ENCODE peak calls at places on chromosomes 4 and X, in ten cellular contexts. K is IMR-90, V is K562, I is prostate gland, W is body of pancreas, N is Peyer's patch, A is uterus, B is right lobe of liver, Y is tibial nerve, S is heart left ventricle. U is an unnamed sample.

GRCh38 chr4:185182196-185182595 is 21.6 kb downstream of the CFAP97 start:
- DNase-seq in B (no peak), S (no peak), I (no peak), A (no peak), K (no peak), V (no peak), W (no peak), N (no peak), Y (no peak), U (no peak)

GRCh38 chrX:48468247-48468671 is 1.8 kb downstream of the SLC38A5 start:
- DNase-seq in W (peak; percentile 76), Y (no peak), B (no peak), N (peak; percentile 32), I (no peak), A (no peak), S (no peak), K (no peak), V (peak; percentile 83), U (peak; percentile 66)

GRCh38 chr4:7625073-7625472 is 190.3 kb upstream of the PSAPL1 start:
- DNase-seq in K (peak; percentile 49), S (no peak), V (no peak), W (no peak), N (no peak), I (no peak), A (no peak), Y (no peak), B (no peak), U (no peak)

GRCh38 chrX:7062276-7062675 is 85.2 kb upstream of the STS start:
- DNase-seq in K (peak; percentile 66), I (no peak), S (no peak), W (no peak), V (peak; percentile 4), Y (no peak), A (no peak), N (no peak), B (no peak), U (no peak)

GRCh38 chrX:75784689-75785491 is at the start of gene MAGEE2:
- DNase-seq in B (no peak), I (no peak), V (no peak), N (no peak), S (no peak), Y (no peak), W (peak; percentile 40), A (peak; percentile 21), K (no peak), U (no peak)

GRCh38 chrX:133698298-133698697 is 283.0 kb upstream of the GPC4 start:
- DNase-seq in V (no peak), S (no peak), Y (no peak), W (no peak), N (no peak), A (no peak), B (no peak), I (no peak), K (peak; percentile 28), U (no peak)

GRCh38 chr4:41057456-41057855 is 156.9 kb downstream of the APBB2 start:
- DNase-seq in N (no peak), S (no peak), V (no peak), I (no peak), W (no peak), A (no peak), K (peak; percentile 49), B (no peak), Y (peak; percentile 61), U (no peak)

GRCh38 chr4:188596027-188596426 is 456.8 kb downstream of the TRIML1 start:
- DNase-seq in Y (no peak), S (no peak), N (no peak), K (peak; percentile 44), W (no peak), V (no peak), A (no peak), B (no peak), I (no peak), U (no peak)

GRCh38 chr4:10298681-10299080 is 158.5 kb downstream of the ZNF518B start:
- DNase-seq in K (no peak), B (no peak), W (no peak), S (no peak), I (no peak), Y (no peak), V (no peak), A (no peak), N (no peak), U (no peak)

GRCh38 chrX:30971761-30972603 is 82.9 kb upstream of the TAB3 start:
- DNase-seq in A (no peak), I (peak; percentile 4), Y (no peak), N (no peak), S (no peak), K (peak; percentile 45), B (peak; percentile 44), V (peak; percentile 51), W (peak; percentile 46), U (no peak)

GRCh38 chrX:122868626-122869025 is 315.5 kb upstream of the GRIA3 start:
- DNase-seq in Y (no peak), K (no peak), V (no peak), I (no peak), W (no peak), B (no peak), S (no peak), A (no peak), N (no peak), U (no peak)

GRCh38 chrX:104864296-104864695 is 298.3 kb downstream of the IL1RAPL2 start:
- DNase-seq in A (no peak), Y (no peak), K (no peak), N (no peak), V (no peak), B (no peak), S (no peak), W (no peak), I (no peak), U (no peak)

GRCh38 chr4:182533948-182534347 is 290.7 kb downstream of the TENM3 start:
- DNase-seq in Y (no peak), K (peak; percentile 74), B (no peak), I (no peak), N (no peak), S (no peak), V (no peak), A (no peak), W (no peak), U (no peak)

GRCh38 chr4:148444296-148445070 is 2.3 kb upstream of the NR3C2 start:
- DNase-seq in Y (no peak), N (peak; percentile 43), A (peak; percentile 38), B (peak; percentile 58), I (peak; percentile 6), V (no peak), W (peak; percentile 53), S (peak; percentile 47), K (no peak), U (peak; percentile 71)

DNA sequence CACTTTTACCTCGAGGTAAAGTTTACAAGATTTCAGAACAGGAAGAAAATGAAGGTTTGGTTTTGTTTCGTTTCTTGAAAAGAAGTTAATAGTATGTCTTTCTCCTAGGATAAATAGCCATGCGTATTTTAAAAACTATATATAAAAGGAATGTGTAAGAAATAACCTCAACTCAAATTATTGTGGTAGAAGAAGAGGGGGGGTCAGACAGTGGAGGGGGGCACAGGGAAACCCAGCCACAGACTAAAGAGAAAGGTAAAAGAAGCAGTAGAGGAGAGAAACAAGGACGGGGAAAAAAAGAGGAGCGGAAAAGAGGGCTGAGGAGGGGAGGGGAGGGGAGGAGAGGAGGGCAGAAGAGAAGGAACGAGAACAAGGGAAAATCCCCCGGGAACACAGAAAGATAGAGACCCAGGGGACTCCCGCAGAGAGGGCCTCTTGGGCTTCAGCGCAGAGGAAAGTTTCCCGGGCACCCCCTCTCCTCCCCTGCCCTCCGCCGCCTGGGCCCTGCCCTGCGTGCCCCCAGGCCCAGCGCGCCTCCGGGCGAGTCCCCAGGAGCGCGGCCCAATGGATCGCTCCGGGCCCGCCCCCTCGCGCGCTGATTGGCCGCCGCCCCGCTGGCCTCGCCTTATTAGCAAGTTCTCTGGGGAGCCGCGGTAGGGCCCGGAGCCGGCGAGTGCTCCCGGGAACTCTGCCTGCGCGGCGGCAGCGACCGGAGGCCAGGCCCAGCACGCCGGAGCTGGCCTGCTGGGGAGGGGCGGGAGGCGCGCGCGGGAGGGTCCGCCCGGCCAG is at the start of gene MSX1:
- DNase-seq in N (peak; percentile 40), W (peak; percentile 92), V (peak; percentile 91), S (peak; percentile 92), A (peak; percentile 92), B (peak; percentile 88), K (peak; percentile 75), I (peak; percentile 84), Y (peak; percentile 75), U (peak; percentile 90)
- TF ChIP-seq POLR2A in N (no peak), W (peak; percentile 35), V (peak; percentile 54), S (peak; percentile 94), A (peak; percentile 98), B (peak; percentile 82), K (peak; percentile 94), I (peak; percentile 82), Y (no peak), U (no peak)

DNA sequence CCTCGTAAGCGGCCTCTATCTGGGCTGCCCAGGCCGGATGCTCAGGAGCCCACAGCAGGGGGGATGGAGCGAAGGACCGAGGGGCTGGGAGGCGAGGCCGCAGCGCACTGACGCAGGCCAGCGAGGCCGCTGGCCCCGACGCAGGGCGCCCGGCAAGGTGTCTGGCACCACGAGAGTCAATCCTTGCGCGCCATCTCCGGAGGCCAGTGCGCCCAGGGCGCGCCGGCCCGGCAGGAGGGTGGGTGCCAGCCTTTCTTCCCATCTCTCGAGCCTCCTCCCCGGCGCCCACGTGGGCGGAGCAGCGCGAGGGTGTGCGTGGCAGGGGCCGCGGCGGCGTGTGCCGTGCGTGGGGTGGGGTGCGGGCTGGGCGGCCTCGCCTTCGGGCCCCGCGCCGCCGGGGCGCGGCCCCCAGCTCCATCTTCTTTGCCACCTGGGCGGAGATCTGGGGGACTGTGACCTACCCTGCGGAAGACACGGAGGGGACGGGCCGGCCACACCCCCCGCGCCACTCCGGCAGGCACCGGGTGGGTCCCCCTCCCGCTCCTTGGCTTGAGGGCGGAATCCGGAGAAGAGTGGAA is 916 bp downstream of the JAKMIP1 start:
- DNase-seq in V (no peak), I (no peak), B (no peak), Y (no peak), S (no peak), K (no peak), N (no peak), W (no peak), A (no peak), U (no peak)
- TF ChIP-seq POLR2A in V (no peak), I (no peak), B (no peak), Y (no peak), S (no peak), K (no peak), N (no peak), W (no peak), A (no peak), U (no peak)

GRCh38 chr4:85762204-85762884 is 287.4 kb downstream of the ARHGAP24 start:
- DNase-seq in N (no peak), K (peak; percentile 93), A (no peak), Y (no peak), V (no peak), I (no peak), B (no peak), S (no peak), W (peak; percentile 65), U (no peak)
- TF ChIP-seq POLR2A in N (no peak), K (no peak), A (no peak), Y (no peak), V (no peak), I (no peak), B (no peak), S (no peak), W (no peak), U (no peak)

DNA sequence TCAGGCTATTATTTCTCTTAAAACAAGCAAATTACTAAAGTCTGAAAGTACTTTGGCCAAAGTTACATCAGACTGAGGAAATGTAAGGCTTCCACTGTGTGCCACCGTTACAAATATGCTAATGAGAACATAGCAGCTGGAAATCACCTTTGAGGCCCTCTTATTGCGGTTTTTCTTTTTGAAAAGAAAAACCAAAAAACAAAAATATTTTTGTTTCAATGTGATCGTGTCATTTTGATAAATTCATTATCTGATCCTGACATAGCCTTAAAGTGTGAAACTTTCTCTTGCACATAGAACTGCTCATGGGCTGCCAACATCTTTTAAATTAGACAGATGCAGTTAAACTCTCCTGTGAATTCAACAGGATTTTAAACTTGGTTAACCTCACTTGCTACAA is 2.8 kb upstream of the TIFA start:
- DNase-seq in A (no peak), V (no peak), I (no peak), W (no peak), N (no peak), K (no peak), B (no peak), Y (no peak), S (no peak), U (no peak)
- TF ChIP-seq POLR2A in A (no peak), V (no peak), I (no peak), W (no peak), N (no peak), K (no peak), B (no peak), Y (no peak), S (no peak), U (no peak)

U was measured in sigmoid colon.